ENCODE peak calls at places on chromosomes 3 and 15, in ten cellular contexts. One of them, this sample, is unnamed.
A peak's percentile ranks its signal among the peaks of the same experiment; 100 is the strongest.

GRCh38 chr3:14505803-14506500 is 34.2 kb downstream of the GRIP2 start:
- DNase-seq in kidney epithelial cell: no peak
- DNase-seq in NCI-H1436 treated with DMSO at 0.1 percent for 48 hours: no peak
- DNase-seq in amniotic stem cell: no peak
- DNase-seq in COR-L47: no peak
- DNase-seq in thoracic aorta: no peak
- DNase-seq in Right ventricle myocardium superior: no peak
- DNase-seq in hepatocyte: no peak
- DNase-seq in activated effector memory CD4-positive, alpha-beta T cell treated with anti-CD3 and anti-CD28 coated beads, Interleukin-2, amount 50 U/mL, for 16 hours: peak; percentile 42
- DNase-seq in RWPE1: no peak
- DNase-seq in this sample: no peak

GRCh38 chr3:141941093-141941492 is 64.7 kb downstream of the ATP1B3 start:
- DNase-seq in kidney epithelial cell: no peak
- DNase-seq in NCI-H1436 treated with DMSO at 0.1 percent for 48 hours: no peak
- DNase-seq in amniotic stem cell: no peak
- DNase-seq in COR-L47: no peak
- DNase-seq in thoracic aorta: no peak
- DNase-seq in Right ventricle myocardium superior: no peak
- DNase-seq in hepatocyte: no peak
- DNase-seq in activated effector memory CD4-positive, alpha-beta T cell treated with anti-CD3 and anti-CD28 coated beads, Interleukin-2, amount 50 U/mL, for 16 hours: no peak
- DNase-seq in RWPE1: no peak
- DNase-seq in this sample: no peak

GRCh38 chr3:66377800-66378199 is 123.0 kb downstream of the LRIG1 start:
- DNase-seq in kidney epithelial cell: no peak
- DNase-seq in NCI-H1436 treated with DMSO at 0.1 percent for 48 hours: no peak
- DNase-seq in amniotic stem cell: no peak
- DNase-seq in COR-L47: no peak
- DNase-seq in thoracic aorta: no peak
- DNase-seq in Right ventricle myocardium superior: no peak
- DNase-seq in hepatocyte: no peak
- DNase-seq in activated effector memory CD4-positive, alpha-beta T cell treated with anti-CD3 and anti-CD28 coated beads, Interleukin-2, amount 50 U/mL, for 16 hours: no peak
- DNase-seq in RWPE1: no peak
- DNase-seq in this sample: no peak

GRCh38 chr3:42387802-42388651 is 22.4 kb downstream of the LYZL4 start:
- DNase-seq in kidney epithelial cell: no peak
- DNase-seq in NCI-H1436 treated with DMSO at 0.1 percent for 48 hours: no peak
- DNase-seq in amniotic stem cell: no peak
- DNase-seq in COR-L47: no peak
- DNase-seq in thoracic aorta: no peak
- DNase-seq in Right ventricle myocardium superior: no peak
- DNase-seq in hepatocyte: no peak
- DNase-seq in activated effector memory CD4-positive, alpha-beta T cell treated with anti-CD3 and anti-CD28 coated beads, Interleukin-2, amount 50 U/mL, for 16 hours: peak; percentile 62
- DNase-seq in RWPE1: no peak
- DNase-seq in this sample: no peak

GRCh38 chr15:74301583-74302374 is 65.7 kb downstream of the CCDC33 start:
- DNase-seq in kidney epithelial cell: no peak
- DNase-seq in NCI-H1436 treated with DMSO at 0.1 percent for 48 hours: no peak
- DNase-seq in amniotic stem cell: no peak
- DNase-seq in COR-L47: no peak
- DNase-seq in thoracic aorta: no peak
- DNase-seq in Right ventricle myocardium superior: no peak
- DNase-seq in hepatocyte: no peak
- DNase-seq in activated effector memory CD4-positive, alpha-beta T cell treated with anti-CD3 and anti-CD28 coated beads, Interleukin-2, amount 50 U/mL, for 16 hours: no peak
- DNase-seq in RWPE1: no peak
- DNase-seq in this sample: no peak

GRCh38 chr3:132417695-132418520 is 606 bp downstream of the DNAJC13 start:
- DNase-seq in kidney epithelial cell: no peak
- DNase-seq in NCI-H1436 treated with DMSO at 0.1 percent for 48 hours: no peak
- DNase-seq in amniotic stem cell: no peak
- DNase-seq in COR-L47: peak; percentile 68
- DNase-seq in thoracic aorta: peak; percentile 13
- DNase-seq in Right ventricle myocardium superior: peak; percentile 70
- DNase-seq in hepatocyte: peak; percentile 85
- DNase-seq in activated effector memory CD4-positive, alpha-beta T cell treated with anti-CD3 and anti-CD28 coated beads, Interleukin-2, amount 50 U/mL, for 16 hours: peak; percentile 81
- DNase-seq in RWPE1: peak; percentile 77
- DNase-seq in this sample: peak; percentile 68

GRCh38 chr3:111539351-111540331 is 2.4 kb upstream of the CD96 start:
- DNase-seq in kidney epithelial cell: no peak
- DNase-seq in NCI-H1436 treated with DMSO at 0.1 percent for 48 hours: no peak
- DNase-seq in amniotic stem cell: peak; percentile 34
- DNase-seq in COR-L47: peak; percentile 73
- DNase-seq in thoracic aorta: no peak
- DNase-seq in Right ventricle myocardium superior: peak; percentile 39
- DNase-seq in hepatocyte: peak; percentile 84
- DNase-seq in activated effector memory CD4-positive, alpha-beta T cell treated with anti-CD3 and anti-CD28 coated beads, Interleukin-2, amount 50 U/mL, for 16 hours: peak; percentile 87
- DNase-seq in RWPE1: peak; percentile 72
- DNase-seq in this sample: peak; percentile 2

GRCh38 chr3:132318451-132318850 is 1.2 kb downstream of the ACP3 start:
- DNase-seq in kidney epithelial cell: no peak
- DNase-seq in NCI-H1436 treated with DMSO at 0.1 percent for 48 hours: no peak
- DNase-seq in amniotic stem cell: no peak
- DNase-seq in COR-L47: no peak
- DNase-seq in thoracic aorta: no peak
- DNase-seq in Right ventricle myocardium superior: no peak
- DNase-seq in hepatocyte: no peak
- DNase-seq in activated effector memory CD4-positive, alpha-beta T cell treated with anti-CD3 and anti-CD28 coated beads, Interleukin-2, amount 50 U/mL, for 16 hours: no peak
- DNase-seq in RWPE1: peak; percentile 30
- DNase-seq in this sample: no peak

GRCh38 chr3:15287565-15288330 is 44.6 kb downstream of the SH3BP5 start:
- DNase-seq in kidney epithelial cell: no peak
- DNase-seq in NCI-H1436 treated with DMSO at 0.1 percent for 48 hours: no peak
- DNase-seq in amniotic stem cell: no peak
- DNase-seq in COR-L47: no peak
- DNase-seq in thoracic aorta: peak; percentile 35
- DNase-seq in Right ventricle myocardium superior: peak; percentile 85
- DNase-seq in hepatocyte: peak; percentile 62
- DNase-seq in activated effector memory CD4-positive, alpha-beta T cell treated with anti-CD3 and anti-CD28 coated beads, Interleukin-2, amount 50 U/mL, for 16 hours: no peak
- DNase-seq in RWPE1: no peak
- DNase-seq in this sample: no peak

GRCh38 chr15:65790692-65791334 is 1.3 kb downstream of the DENND4A start:
- DNase-seq in kidney epithelial cell: no peak
- DNase-seq in NCI-H1436 treated with DMSO at 0.1 percent for 48 hours: no peak
- DNase-seq in amniotic stem cell: no peak
- DNase-seq in COR-L47: no peak
- DNase-seq in thoracic aorta: no peak
- DNase-seq in Right ventricle myocardium superior: no peak
- DNase-seq in hepatocyte: peak; percentile 14
- DNase-seq in activated effector memory CD4-positive, alpha-beta T cell treated with anti-CD3 and anti-CD28 coated beads, Interleukin-2, amount 50 U/mL, for 16 hours: peak; percentile 62
- DNase-seq in RWPE1: no peak
- DNase-seq in this sample: no peak

GRCh38 chr3:156726456-156726855 is 52.1 kb downstream of the TIPARP start:
- DNase-seq in kidney epithelial cell: no peak
- DNase-seq in NCI-H1436 treated with DMSO at 0.1 percent for 48 hours: no peak
- DNase-seq in amniotic stem cell: no peak
- DNase-seq in COR-L47: no peak
- DNase-seq in thoracic aorta: no peak
- DNase-seq in Right ventricle myocardium superior: no peak
- DNase-seq in hepatocyte: no peak
- DNase-seq in activated effector memory CD4-positive, alpha-beta T cell treated with anti-CD3 and anti-CD28 coated beads, Interleukin-2, amount 50 U/mL, for 16 hours: no peak
- DNase-seq in RWPE1: no peak
- DNase-seq in this sample: no peak

GRCh38 chr3:13828501-13828900 is 51.4 kb downstream of the WNT7A start:
- DNase-seq in kidney epithelial cell: no peak
- DNase-seq in NCI-H1436 treated with DMSO at 0.1 percent for 48 hours: no peak
- DNase-seq in amniotic stem cell: no peak
- DNase-seq in COR-L47: no peak
- DNase-seq in thoracic aorta: no peak
- DNase-seq in Right ventricle myocardium superior: no peak
- DNase-seq in hepatocyte: no peak
- DNase-seq in activated effector memory CD4-positive, alpha-beta T cell treated with anti-CD3 and anti-CD28 coated beads, Interleukin-2, amount 50 U/mL, for 16 hours: no peak
- DNase-seq in RWPE1: no peak
- DNase-seq in this sample: no peak

GRCh38 chr15:21260966-21261395 is 179.3 kb downstream of the POTEB3 start:
- DNase-seq in kidney epithelial cell: no peak
- DNase-seq in NCI-H1436 treated with DMSO at 0.1 percent for 48 hours: no peak
- DNase-seq in amniotic stem cell: no peak
- DNase-seq in COR-L47: no peak
- DNase-seq in thoracic aorta: no peak
- DNase-seq in Right ventricle myocardium superior: peak; percentile 42
- DNase-seq in hepatocyte: peak; percentile 33
- DNase-seq in activated effector memory CD4-positive, alpha-beta T cell treated with anti-CD3 and anti-CD28 coated beads, Interleukin-2, amount 50 U/mL, for 16 hours: peak; percentile 63
- DNase-seq in RWPE1: no peak
- DNase-seq in this sample: no peak